ENCODE peak calls at places on chromosomes 13 and 19, in seven cellular contexts. Y is mesenchymal stem cell, V is IMR-90, Q is H9, G is mesendoderm, U is neuronal stem cell, A is H1. L is an unnamed sample.

GRCh38 chr19:16589917-16590316 is 17.7 kb upstream of the SLC35E1 start:
- DNase-seq in Y (no peak), V (no peak), Q (no peak), G (no peak), U (no peak), A (no peak), L (no peak)

GRCh38 chr13:100443998-100444328 is 144.6 kb downstream of the GGACT start:
- DNase-seq in Y (no peak), V (no peak), Q (no peak), G (no peak), U (no peak), A (no peak), L (no peak)

GRCh38 chr13:112245959-112246358 is 130.2 kb upstream of the SPACA7 start:
- DNase-seq in Y (no peak), V (no peak), Q (no peak), G (no peak), U (no peak), A (peak), L (no peak)

GRCh38 chr13:26050568-26051230 is 1.1 kb downstream of the SHISA2 start:
- DNase-seq in Y (peak), V (no peak), Q (peak), G (peak), U (peak), A (peak), L (no peak)

GRCh38 chr19:38458991-38459390 is 25.5 kb downstream of the RYR1 start:
- DNase-seq in Y (no peak), V (no peak), Q (no peak), G (no peak), U (no peak), A (no peak), L (no peak)

GRCh38 chr13:51913421-51914136 is 51.8 kb downstream of the CCDC70 start:
- DNase-seq in Y (no peak), V (no peak), Q (peak), G (peak), U (no peak), A (no peak), L (no peak)

GRCh38 chr19:6275170-6275744 is 4.5 kb downstream of the MLLT1 start:
- DNase-seq in Y (no peak), V (no peak), Q (no peak), G (no peak), U (no peak), A (no peak), L (no peak)

GRCh38 chr13:33217256-33217655 is 68.3 kb downstream of the STARD13 start:
- DNase-seq in Y (no peak), V (no peak), Q (no peak), G (no peak), U (no peak), A (no peak), L (no peak)

GRCh38 chr13:72839831-72840426 is 58.0 kb downstream of the PIBF1 start:
- DNase-seq in Y (peak), V (peak), Q (peak), G (peak), U (peak), A (peak), L (peak)

GRCh38 chr19:9945319-9945966 is 9.1 kb upstream of the OLFM2 start:
- DNase-seq in Y (peak), V (peak), Q (peak), G (peak), U (no peak), A (no peak), L (peak)

GRCh38 chr13:32309812-32310706 is 5.1 kb downstream of the ZAR1L start:
- DNase-seq in Y (peak), V (peak), Q (peak), G (peak), U (peak), A (peak), L (peak)

GRCh38 chr13:89279374-89279773 is 1608.2 kb downstream of the SLITRK5 start:
- DNase-seq in Y (peak), V (no peak), Q (no peak), G (no peak), U (no peak), A (no peak), L (no peak)

GRCh38 chr19:2476451-2477140 is 669 bp downstream of the GADD45B start:
- DNase-seq in Y (peak), V (peak), Q (no peak), G (peak), U (no peak), A (peak), L (peak)

GRCh38 chr13:111115051-111115840 is at the start of gene ARHGEF7:
- DNase-seq in Y (peak), V (no peak), Q (no peak), G (peak), U (peak), A (peak), L (peak)

GRCh38 chr13:76848596-76848995 is 37.6 kb downstream of the KCTD12 start:
- DNase-seq in Y (peak), V (peak), Q (no peak), G (no peak), U (no peak), A (no peak), L (peak)

GRCh38 chr13:19156013-19156825 is 25.4 kb downstream of the TUBA3C start:
- DNase-seq in Y (no peak), V (no peak), Q (no peak), G (no peak), U (no peak), A (no peak), L (no peak)

GRCh38 chr13:104318121-104318520 is 1251.9 kb upstream of the SLC10A2 start:
- DNase-seq in Y (peak), V (peak), Q (no peak), G (no peak), U (no peak), A (no peak), L (no peak)

GRCh38 chr19:27738569-27739193 is 1474.3 kb downstream of the UQCRFS1 start:
- DNase-seq in Y (no peak), V (no peak), Q (no peak), G (no peak), U (no peak), A (no peak), L (no peak)

GRCh38 chr13:74839656-74840055 is 642.3 kb downstream of the TBC1D4 start:
- DNase-seq in Y (no peak), V (peak), Q (no peak), G (no peak), U (no peak), A (no peak), L (no peak)

GRCh38 chr13:45500492-45501174 is 35.9 kb downstream of the COG3 start:
- DNase-seq in Y (peak), V (peak), Q (no peak), G (peak), U (no peak), A (no peak), L (no peak)

DNA sequence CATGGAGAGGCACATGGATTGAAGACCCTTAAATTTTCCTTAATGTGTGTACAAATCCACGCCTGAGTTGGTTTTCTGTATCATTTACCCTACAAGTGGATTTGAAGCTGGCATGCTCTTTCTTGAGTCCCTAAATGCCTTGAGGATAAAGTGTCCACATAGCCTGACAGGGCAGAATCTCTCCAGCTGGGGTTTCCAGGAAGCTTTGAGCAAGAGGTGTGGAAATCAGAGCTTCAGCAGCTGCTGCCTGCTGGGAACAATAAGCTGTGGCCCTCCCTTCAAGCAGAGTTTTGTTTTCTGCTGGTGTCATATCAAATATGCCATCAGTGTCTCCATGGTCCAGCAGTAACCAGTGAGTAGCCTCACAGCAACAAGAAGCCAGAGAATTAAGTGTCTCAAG is 120.3 kb upstream of the SERTM1 start:
- DNase-seq in Y (no peak), V (no peak), Q (no peak), G (no peak), U (no peak), A (no peak), L (peak)
- H2AK5ac ChIP-seq in Y (no peak), V (no peak), Q (no peak), G (no peak), U (no peak), A (no peak), L (no peak)

DNA sequence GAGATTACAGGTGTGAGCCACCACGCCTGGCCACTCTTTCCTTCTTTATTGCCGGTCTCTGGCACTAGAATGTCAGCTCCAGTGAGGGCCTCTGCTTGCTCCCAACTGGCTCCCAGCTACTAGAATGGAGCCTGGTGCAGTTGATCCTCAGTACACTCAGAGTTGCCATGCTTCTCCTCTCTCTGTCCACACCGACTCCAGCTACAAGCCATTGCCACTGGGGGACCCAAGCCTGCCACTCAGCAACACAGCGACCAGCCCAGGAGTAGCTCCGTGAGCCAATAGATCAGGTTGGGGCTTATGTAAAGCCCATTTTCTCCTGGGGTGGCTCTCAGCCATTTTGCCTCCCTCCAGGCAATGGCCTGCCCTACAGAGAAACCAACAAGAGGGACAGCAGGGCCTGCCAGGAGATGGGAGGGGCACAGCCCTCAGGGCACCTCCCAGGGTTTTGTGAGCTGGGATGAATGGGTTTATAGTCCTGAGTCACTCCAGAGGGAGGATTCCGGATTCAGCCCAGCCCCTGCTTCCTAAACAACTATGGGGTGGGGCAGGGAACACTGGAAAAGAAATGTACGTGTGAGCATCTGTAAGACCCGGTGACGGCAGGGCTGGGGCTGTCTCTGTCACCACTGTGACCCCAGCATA is 36.5 kb downstream of the OPA3 start:
- DNase-seq in Y (peak), V (peak), Q (peak), G (peak), U (no peak), A (no peak), L (no peak)
- H2AK5ac ChIP-seq in Y (no peak), V (no peak), Q (no peak), G (no peak), U (no peak), A (no peak), L (no peak)

DNA sequence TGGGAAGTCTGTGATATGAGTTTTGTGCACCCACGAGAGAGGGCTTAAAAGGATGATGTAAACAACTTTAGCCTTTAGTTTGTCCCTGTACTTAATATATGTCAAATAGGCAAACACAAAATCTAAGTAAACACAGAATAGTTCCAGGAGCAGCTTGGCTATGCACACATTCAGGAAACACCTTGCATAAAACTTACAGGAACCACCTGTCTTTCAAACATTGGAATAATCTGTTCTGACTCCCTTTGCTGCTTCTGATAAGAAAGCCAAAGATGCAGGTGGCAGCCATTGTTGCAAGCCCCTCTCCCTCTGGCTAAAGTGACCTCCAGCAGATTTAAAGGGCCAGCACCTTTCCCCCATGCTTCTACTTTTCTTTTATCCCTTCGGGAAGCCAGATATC is 4.7 kb downstream of the EEF1AKMT1 start:
- DNase-seq in Y (no peak), V (no peak), Q (no peak), G (no peak), U (no peak), A (no peak), L (no peak)
- H2AK5ac ChIP-seq in Y (no peak), V (no peak), Q (no peak), G (no peak), U (no peak), A (no peak), L (no peak)

DNA sequence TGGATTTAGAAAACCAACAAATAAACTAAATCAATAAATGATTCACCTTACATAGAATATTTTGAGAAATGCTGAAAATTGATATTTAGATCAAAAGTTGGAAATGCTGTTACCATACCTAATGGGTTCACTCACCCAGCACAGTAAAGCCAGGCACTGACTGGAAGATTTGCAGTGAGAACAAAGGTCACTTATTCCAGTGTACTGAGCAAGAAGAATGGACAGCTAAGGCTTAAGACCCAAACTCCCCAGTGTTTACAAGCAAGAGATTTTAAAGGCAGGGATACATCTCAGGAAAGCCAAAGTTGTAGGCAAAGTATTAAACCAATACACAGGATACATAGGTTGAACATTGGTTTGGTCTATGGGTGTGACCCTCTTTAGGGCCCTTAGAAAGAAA is 523.9 kb upstream of the PCDH9 start:
- DNase-seq in Y (no peak), V (no peak), Q (no peak), G (no peak), U (peak), A (no peak), L (no peak)
- H2AK5ac ChIP-seq in Y (no peak), V (no peak), Q (no peak), G (no peak), U (no peak), A (no peak), L (no peak)

GRCh38 chr19:45271098-45271497 is 20.0 kb downstream of the MARK4 start:
- DNase-seq in Y (no peak), V (no peak), Q (no peak), G (no peak), U (no peak), A (no peak), L (no peak)

GRCh38 chr19:45265375-45265774 is 14.3 kb downstream of the MARK4 start:
- DNase-seq in Y (no peak), V (no peak), Q (no peak), G (no peak), U (no peak), A (no peak), L (no peak)

GRCh38 chr19:45263013-45263412 is 11.9 kb downstream of the MARK4 start:
- DNase-seq in Y (no peak), V (no peak), Q (no peak), G (no peak), U (no peak), A (no peak), L (no peak)

GRCh38 chr19:45264781-45265317 is 13.8 kb downstream of the MARK4 start:
- DNase-seq in Y (no peak), V (no peak), Q (no peak), G (no peak), U (no peak), A (no peak), L (no peak)

DNA sequence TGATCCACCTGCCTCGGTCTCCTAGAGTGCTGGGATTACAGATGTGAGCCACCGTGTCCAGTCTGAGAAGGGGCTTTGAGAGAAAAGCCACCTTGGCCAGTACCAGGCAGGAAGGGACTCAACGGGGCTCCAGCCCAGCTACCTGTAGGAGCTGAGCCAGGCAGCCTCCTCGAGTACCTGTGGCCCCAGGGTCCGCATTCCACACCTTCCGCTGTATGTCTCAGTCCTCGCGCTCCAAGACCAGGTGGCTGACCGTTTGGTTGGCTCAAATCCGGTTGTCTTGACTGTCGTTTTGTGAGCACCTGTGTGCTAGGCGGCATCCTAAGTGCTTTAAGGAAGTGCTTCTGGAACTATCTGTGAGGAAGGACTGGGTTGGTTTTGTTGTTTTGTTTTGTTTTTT is 16.2 kb downstream of the MARK4 start:
- DNase-seq in Y (no peak), V (no peak), Q (no peak), G (no peak), U (no peak), A (no peak), L (peak)
- H2AK5ac ChIP-seq in Y (no peak), V (no peak), Q (no peak), G (no peak), U (no peak), A (no peak), L (no peak)

DNA sequence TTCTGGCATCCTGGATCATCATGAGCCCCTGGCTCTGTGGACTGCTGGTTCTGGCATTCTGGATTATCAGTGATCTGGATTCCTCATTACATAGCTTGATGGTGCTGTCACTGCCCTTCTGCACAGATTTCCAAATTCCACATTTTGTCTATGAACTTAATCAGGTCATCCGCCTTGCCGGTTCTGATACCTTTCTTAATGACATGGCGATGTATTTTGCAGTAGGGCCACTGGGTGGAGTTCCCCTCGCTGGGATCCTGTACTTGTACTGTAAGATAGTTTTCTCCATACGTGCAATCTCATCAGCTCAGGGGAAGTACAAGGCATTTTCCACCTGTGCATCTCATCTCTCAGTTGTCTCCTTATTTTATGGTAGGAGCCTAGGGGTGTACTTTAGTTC is 24.4 kb upstream of the OR7C2 start:
- DNase-seq in Y (no peak), V (no peak), Q (no peak), G (no peak), U (no peak), A (no peak), L (peak)
- H2AK5ac ChIP-seq in Y (no peak), V (no peak), Q (no peak), G (no peak), U (no peak), A (no peak), L (no peak)

DNA sequence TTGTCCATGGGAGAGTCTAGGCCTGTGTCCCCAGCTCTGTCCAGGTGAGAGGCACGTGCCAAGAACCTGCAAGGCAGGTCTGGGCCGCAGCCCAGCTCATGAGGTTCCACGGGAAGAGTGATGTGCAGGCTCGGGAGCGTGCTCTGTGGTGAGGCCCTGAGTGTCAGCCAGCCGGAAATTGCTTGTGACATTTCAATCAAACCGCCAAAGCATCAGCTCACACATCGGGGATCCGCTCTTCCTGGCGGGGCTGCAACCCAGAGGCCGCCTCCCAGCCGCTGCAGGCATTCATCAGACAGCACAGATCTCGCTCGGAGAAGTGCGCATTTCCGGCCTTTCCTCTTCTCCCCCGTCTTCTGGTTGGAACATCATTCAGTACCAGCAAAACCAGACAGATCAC is 109.3 kb downstream of the KDM4B start:
- DNase-seq in Y (no peak), V (no peak), Q (no peak), G (no peak), U (no peak), A (no peak), L (no peak)
- H2AK5ac ChIP-seq in Y (no peak), V (no peak), Q (no peak), G (no peak), U (no peak), A (no peak), L (no peak)

GRCh38 chr19:533485-534058 is 2.0 kb downstream of the CDC34 start:
- DNase-seq in Y (no peak), V (no peak), Q (no peak), G (no peak), U (no peak), A (no peak), L (peak)
- H2AK5ac ChIP-seq in Y (no peak), V (peak), Q (no peak), G (no peak), U (peak), A (no peak), L (peak)